ENCODE peak calls at places on chromosome 11, in eight cellular contexts. F, B, S, K, R, W, U and C are unnamed samples. For H3K9me3, the result is how much of the 10 kb centered on the place peaks cover.

GRCh38 chr11:47667555-47667954 is 25.2 kb upstream of the MTCH2 start:
- DNase-seq in W (no peak), U (no peak), R (peak), S (no peak), F (no peak), K (no peak), B (no peak), C (no peak)

GRCh38 chr11:84014539-84014938 is 728.4 kb upstream of the CCDC90B start:
- DNase-seq in B (no peak), W (no peak), K (no peak), U (no peak), R (no peak), S (no peak), F (no peak), C (no peak)

GRCh38 chr11:8389034-8389996 is 125.6 kb upstream of the LMO1 start:
- DNase-seq in B (no peak), F (no peak), U (no peak), K (no peak), R (peak), S (peak), W (no peak), C (no peak)

GRCh38 chr11:123144707-123145106 is 50.3 kb downstream of the CLMP start:
- DNase-seq in B (no peak), U (no peak), W (no peak), K (no peak), R (no peak), S (no peak), F (no peak), C (no peak)

GRCh38 chr11:124518900-124519541 is 24.4 kb downstream of the OR8B12 start:
- DNase-seq in U (no peak), B (no peak), R (no peak), F (no peak), S (no peak), K (no peak), W (no peak), C (no peak)

GRCh38 chr11:18384157-18384641 is 10.2 kb upstream of the LDHA start:
- DNase-seq in W (no peak), R (peak), S (peak), U (peak), B (peak), K (no peak), F (peak), C (peak)

GRCh38 chr11:115488945-115489344 is 15.3 kb downstream of the CADM1 start:
- DNase-seq in S (peak), R (peak), K (no peak), B (no peak), U (no peak), F (no peak), W (no peak), C (peak)

GRCh38 chr11:109971184-109971523 is 122.0 kb upstream of the ZC3H12C start:
- DNase-seq in R (peak), F (no peak), S (peak), U (no peak), B (no peak), W (no peak), K (no peak), C (no peak)

GRCh38 chr11:130400793-130401483 is 27.5 kb downstream of the ADAMTS8 start:
- DNase-seq in W (no peak), B (no peak), K (no peak), R (peak), U (no peak), S (peak), F (no peak), C (peak)

GRCh38 chr11:75582935-75583709 is 21.1 kb downstream of the SERPINH1 start:
- DNase-seq in S (peak), W (peak), B (peak), K (peak), U (peak), R (peak), F (peak), C (no peak)

GRCh38 chr11:78784321-78785061 is 209.8 kb upstream of the NARS2 start:
- DNase-seq in K (no peak), B (no peak), R (peak), F (no peak), U (no peak), S (peak), W (no peak), C (peak)

GRCh38 chr11:7436657-7437056 is 48.6 kb upstream of the OLFML1 start:
- DNase-seq in R (no peak), K (no peak), F (no peak), W (no peak), B (no peak), U (no peak), S (no peak), C (no peak)

GRCh38 chr11:15976433-15977045 is 379.8 kb downstream of the SOX6 start:
- DNase-seq in S (peak), W (no peak), R (no peak), B (no peak), U (no peak), F (no peak), K (no peak), C (peak)

GRCh38 chr11:120391297-120391696 is 55.1 kb downstream of the ARHGEF12 start:
- DNase-seq in R (no peak), F (no peak), W (peak), B (no peak), U (no peak), K (no peak), S (no peak), C (no peak)

GRCh38 chr11:129323896-129324522 is 51.6 kb upstream of the BARX2 start:
- DNase-seq in S (no peak), R (peak), B (peak), U (no peak), W (no peak), K (no peak), F (no peak), C (no peak)

GRCh38 chr11:132874638-132875037 is 657.7 kb downstream of the OPCML start:
- DNase-seq in F (no peak), U (no peak), K (no peak), W (no peak), R (peak), S (peak), B (no peak), C (peak)

GRCh38 chr11:72758690-72759389 is 6.6 kb upstream of the ARAP1 start:
- DNase-seq in B (no peak), R (peak), U (no peak), K (no peak), W (no peak), S (peak), F (peak), C (peak)

GRCh38 chr11:13963169-13963948 is 836 bp downstream of the SPON1 start:
- DNase-seq in U (no peak), F (peak), S (peak), B (peak), K (peak), W (no peak), R (peak), C (no peak)

GRCh38 chr11:66112640-66113098 is 42.6 kb downstream of the PACS1 start:
- DNase-seq in W (no peak), U (no peak), K (no peak), F (no peak), R (peak), B (peak), S (peak), C (no peak)

DNA sequence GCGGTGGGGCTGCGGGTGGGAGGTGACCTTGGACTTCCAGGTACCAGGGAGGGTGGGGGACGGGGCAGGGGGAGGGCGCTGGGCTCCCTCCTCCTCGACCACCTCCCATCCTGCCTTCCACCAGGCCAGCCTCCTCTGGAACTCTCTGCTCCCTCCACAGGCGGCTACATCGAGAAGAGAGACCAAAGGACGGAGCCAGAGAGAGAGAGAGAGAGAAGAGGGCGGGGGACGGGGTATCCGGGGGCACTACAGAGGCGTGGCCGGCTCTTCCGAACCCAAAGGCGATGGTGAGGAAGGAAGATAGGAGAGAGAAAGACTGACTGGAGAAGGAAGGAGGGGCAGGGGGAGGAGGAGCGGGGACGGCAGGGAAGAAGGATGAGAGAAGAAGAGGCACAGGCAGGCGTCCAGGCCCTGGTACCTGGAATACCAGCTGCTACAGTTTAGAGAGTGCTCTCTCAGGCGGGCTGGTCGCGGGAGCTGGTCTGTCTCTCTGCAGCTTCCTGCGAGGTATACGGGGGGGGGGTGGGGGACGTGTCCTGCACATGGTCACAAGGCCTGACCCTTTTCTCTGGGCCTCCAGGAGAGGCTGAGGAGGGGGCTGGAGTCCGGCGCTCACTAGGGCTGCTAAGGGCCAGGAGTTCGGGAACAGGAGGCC is 38.0 kb downstream of the IGSF9B start:
- DNase-seq in W (peak), R (no peak), K (no peak), B (no peak), F (peak), U (no peak), S (no peak), C (no peak)
- H3K4me3 ChIP-seq in W (no peak), R (no peak), K (no peak), B (no peak), F (no peak), U (peak), S (no peak), C (no peak)

DNA sequence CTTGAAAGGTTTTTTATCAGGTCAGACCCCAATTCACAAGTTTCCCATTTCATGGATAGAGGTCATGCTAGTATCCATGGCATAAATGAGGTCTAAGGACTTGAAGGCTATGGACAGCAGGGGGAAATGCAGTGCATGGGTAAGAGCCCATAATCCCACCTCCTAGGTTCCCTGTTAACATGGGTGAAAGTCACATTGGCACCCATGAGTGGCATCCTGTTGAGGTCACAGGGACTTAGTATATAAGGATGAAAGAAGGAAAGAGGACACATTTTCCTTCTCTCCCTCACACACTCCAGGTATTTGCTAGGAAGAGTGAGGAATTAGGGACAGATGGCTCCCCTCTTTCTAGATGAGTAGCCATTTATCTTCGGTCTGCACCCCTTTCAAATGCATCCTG is 9.4 kb upstream of the GLYAT start:
- DNase-seq in S (no peak), K (no peak), U (no peak), W (no peak), R (no peak), B (no peak), F (no peak), C (no peak)
- H3K9me3 ChIP-seq in S (under half), K (under half), U (under half), W (under half), R (under half), B (under half), F (under half), C (under half)

DNA sequence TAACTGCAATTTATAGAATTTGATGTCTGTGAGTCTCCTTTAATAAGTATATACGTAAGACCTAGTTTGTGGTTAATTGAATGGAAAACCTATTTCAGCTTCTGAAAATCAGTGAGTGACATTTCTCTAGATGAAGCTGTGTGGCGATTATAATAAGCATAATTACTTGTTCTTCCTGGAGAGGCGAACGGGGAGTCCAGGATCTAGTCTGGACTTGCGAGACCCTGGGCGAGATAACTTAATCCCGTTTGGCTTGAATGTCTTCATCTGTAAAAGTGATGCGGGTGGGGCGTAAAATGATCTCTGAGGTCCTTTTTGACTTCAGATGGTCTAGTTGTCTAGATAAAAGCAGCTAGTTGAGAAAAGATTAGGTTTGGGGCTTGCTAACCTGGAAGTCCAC is 1.1 kb downstream of the PRRG4 start:
- DNase-seq in R (no peak), K (no peak), U (no peak), B (no peak), S (no peak), W (no peak), F (no peak), C (no peak)
- H3K4me3 ChIP-seq in R (no peak), K (peak), U (peak), B (peak), S (no peak), W (no peak), F (peak), C (no peak)

GRCh38 chr11:60739114-60739513 is 14.6 kb downstream of the MS4A18 start:
- DNase-seq in U (no peak), W (no peak), S (no peak), F (no peak), R (no peak), K (no peak), B (no peak), C (no peak)
- H3K9me3 ChIP-seq in U (under half), W (under half), S (under half), F (under half), R (under half), K (under half), B (under half), C (under half)